ENCODE peak calls at places on chromosome 9, in six cellular contexts. E, R, O, Q, J and X are unnamed samples.
A peak's percentile ranks its signal among the peaks of the same experiment; 100 is the strongest.

GRCh38 chr9:19683715-19684114 is 105.1 kb downstream of the SLC24A2 start:
- DNase-seq in E (no peak), R (no peak), O (no peak), Q (no peak), J (no peak), X (no peak)

GRCh38 chr9:79812507-79813261 is 240.9 kb downstream of the TLE4 start:
- DNase-seq in E (no peak), R (no peak), O (no peak), Q (no peak), J (no peak), X (no peak)

GRCh38 chr9:95100071-95100627 is 217.4 kb downstream of the FANCC start:
- DNase-seq in E (peak; percentile 53), R (no peak), O (no peak), Q (no peak), J (no peak), X (peak; percentile 52)

GRCh38 chr9:125992557-125992956 is 245.4 kb downstream of the PBX3 start:
- DNase-seq in E (no peak), R (no peak), O (no peak), Q (no peak), J (peak; percentile 19), X (no peak)

GRCh38 chr9:99340281-99340680 is 118.2 kb downstream of the SEC61B start:
- DNase-seq in E (peak; percentile 81), R (no peak), O (no peak), Q (no peak), J (no peak), X (no peak)

GRCh38 chr9:7377489-7377888 is 422.1 kb downstream of the DMAC1 start:
- DNase-seq in E (no peak), R (no peak), O (no peak), Q (no peak), J (no peak), X (no peak)

GRCh38 chr9:5438301-5439162 is 807 bp upstream of the PLGRKT start:
- DNase-seq in E (peak; percentile 56), R (peak; percentile 66), O (no peak), Q (peak; percentile 45), J (no peak), X (peak; percentile 95)

GRCh38 chr9:104386425-104387069 is 117.5 kb upstream of the OR13F1 start:
- DNase-seq in E (peak; percentile 20), R (peak; percentile 26), O (peak; percentile 18), Q (no peak), J (no peak), X (no peak)

GRCh38 chr9:88781500-88782391 is 209.5 kb upstream of the S1PR3 start:
- DNase-seq in E (peak; percentile 74), R (peak; percentile 80), O (no peak), Q (no peak), J (peak; percentile 56), X (peak; percentile 17)

DNA sequence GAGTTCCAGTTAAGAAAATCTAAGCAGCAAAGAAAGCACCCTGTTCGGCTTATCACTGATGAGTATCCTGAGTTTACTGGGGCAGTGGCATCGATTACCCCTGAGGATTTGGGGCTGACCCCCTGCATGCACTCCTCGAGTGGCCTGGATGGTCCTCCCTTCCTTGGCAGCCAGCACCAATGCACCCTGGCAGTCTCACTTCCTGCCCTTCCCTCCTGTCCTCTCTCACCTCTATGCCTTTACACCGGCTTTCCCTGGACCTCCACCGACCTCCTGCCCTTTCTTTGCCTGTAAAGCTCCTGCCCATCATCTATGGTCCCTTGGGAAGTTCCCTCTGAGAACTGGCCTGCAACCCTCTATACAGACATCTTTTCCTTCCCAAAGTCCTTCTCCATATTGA is 97.1 kb downstream of the TTLL11 start:
- DNase-seq in E (no peak), R (no peak), O (no peak), Q (no peak), J (no peak), X (no peak)
- H4K91ac ChIP-seq in E (no peak overlapping the region), R (no peak overlapping the region), O (no peak overlapping the region), Q (no peak overlapping the region), J (no peak overlapping the region), X (no peak overlapping the region)

DNA sequence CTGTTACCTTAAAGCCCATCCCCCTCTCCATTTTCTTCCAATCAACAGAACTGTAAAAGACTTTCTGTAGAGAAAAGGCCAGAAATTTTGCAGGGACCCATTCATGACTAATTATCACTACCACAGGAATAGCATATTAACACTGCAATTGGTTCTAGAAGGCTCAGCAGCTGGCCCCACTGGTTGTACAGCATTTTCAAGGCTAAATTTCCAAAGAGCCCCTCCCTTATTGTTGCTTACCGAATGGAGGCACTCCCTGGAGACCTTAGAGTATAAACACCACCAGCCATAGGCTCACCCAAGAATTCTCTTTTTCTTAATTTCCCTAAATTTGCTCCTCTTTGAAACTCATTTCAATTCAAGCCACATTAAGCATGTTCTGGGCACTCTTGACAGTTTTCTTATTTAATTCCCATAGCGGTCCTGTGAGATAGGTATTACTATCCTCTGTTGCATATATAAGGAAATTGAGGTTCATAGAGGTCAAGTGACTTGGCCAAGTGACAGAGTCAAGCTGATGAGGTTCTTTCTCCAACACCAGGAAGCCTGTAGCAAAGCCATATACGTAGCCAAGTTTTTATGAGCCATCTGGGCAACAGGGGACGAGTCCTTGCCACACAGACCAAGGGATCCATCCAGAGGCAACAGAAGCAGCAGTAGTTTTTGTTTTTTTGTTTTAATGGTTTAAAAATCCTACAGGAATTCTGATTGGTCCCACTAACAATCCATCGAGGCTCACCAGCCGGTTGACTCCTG is 83.9 kb upstream of the NR5A1 start:
- DNase-seq in E (no peak), R (peak; percentile 44), O (no peak), Q (no peak), J (no peak), X (peak; percentile 88)
- H4K91ac ChIP-seq in E (no peak overlapping the region), R (no peak overlapping the region), O (no peak overlapping the region), Q (peak overlapping the region; percentile 63), J (no peak overlapping the region), X (peak overlapping the region; percentile 80)

DNA sequence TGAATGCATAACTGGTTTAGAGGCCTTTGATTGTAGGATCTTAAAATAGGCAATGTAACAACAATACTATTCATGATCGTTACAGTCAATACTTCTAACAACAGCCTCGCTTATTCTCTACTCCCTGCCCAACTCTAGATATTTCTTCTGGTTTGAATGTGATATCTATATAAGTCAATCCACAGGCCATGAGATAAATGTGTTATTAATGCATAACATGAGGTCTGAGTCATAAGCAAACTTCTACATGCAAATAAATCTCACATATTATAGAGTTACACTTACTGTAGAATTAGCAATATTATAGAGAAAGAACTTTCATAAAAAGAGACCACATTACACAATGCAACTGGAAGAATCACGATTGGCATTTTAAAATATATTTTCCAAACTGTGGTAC is 2.9 kb upstream of the ALDOB start:
- DNase-seq in E (no peak), R (no peak), O (no peak), Q (no peak), J (no peak), X (no peak)
- H4K91ac ChIP-seq in E (no peak overlapping the region), R (no peak overlapping the region), O (no peak overlapping the region), Q (no peak overlapping the region), J (no peak overlapping the region), X (no peak overlapping the region)

DNA sequence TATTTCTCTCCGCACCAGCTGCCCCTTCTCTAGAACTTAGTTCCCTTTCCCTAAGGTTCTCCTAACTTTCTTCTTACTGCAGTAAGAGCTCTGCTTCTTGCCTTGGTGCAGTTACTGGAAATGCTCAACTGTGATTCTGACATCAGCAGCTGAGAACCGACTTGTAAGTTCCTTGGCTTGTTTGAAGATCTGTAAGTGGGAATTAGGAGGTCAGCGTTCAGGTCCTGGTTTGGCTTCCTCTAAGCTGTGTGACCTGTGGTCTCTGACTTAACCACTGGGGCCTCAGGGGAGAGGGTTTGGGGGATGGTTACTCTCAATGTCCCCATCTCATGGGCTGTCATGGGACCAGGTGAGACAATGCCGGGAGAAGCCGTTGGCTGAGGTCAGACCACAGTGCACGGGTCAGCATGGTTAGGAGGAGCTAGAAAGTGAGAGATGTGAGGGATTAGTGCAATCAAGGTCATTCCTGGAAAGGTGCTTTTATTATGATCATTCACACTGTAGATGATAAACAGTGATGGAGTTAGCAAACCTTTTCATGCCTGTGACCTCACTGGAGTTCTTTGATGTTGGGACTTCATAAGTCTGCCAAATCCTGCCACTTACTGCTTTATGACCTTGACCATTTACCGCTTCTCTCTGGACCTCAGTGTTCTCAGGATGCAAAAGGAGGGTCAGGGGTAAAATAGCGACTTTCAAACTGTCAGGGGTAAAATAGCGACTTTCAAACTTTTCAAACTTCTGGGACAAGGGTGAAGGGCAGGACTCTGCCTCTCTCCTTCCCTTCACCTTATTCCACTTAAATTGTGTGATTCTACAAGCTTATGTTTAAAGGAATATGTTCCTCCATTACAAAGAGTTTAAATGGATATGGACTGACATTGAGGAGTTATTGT is 7.3 kb downstream of the PAPPA start:
- DNase-seq in E (no peak), R (peak; percentile 71), O (no peak), Q (no peak), J (no peak), X (peak; percentile 11)
- H4K91ac ChIP-seq in E (no peak overlapping the region), R (peak overlapping the region; percentile 14), O (no peak overlapping the region), Q (no peak overlapping the region), J (no peak overlapping the region), X (no peak overlapping the region)

DNA sequence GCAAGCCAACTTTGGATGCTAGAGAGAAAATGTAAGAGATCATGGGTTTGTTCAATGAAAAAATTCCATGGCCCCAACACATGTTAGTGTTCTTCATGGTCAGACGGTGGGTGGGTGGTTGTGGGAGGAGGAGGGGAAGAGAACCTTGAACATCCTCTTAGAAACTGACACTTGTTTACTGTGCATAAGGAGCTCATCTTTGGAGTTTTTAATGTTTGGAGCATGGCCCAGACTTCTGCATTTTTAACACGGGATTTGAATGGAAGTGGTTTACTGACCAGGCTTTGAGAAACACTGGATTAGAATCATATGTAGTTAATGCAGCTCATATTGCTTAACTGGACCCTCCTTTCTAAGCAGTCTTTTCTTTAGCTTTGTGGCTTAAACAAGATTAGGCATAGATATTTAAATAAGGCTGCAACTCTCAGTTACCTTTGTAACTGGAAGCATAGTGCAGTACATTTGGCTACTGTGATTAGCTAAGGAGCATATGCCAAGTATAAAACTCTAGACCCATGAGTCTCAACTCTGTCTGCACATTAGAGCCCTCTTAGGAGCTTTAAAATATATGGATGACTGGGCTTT is 60.1 kb downstream of the FOCAD start:
- DNase-seq in E (no peak), R (no peak), O (no peak), Q (no peak), J (no peak), X (no peak)
- H4K91ac ChIP-seq in E (no peak overlapping the region), R (no peak overlapping the region), O (no peak overlapping the region), Q (no peak overlapping the region), J (no peak overlapping the region), X (no peak overlapping the region)

GRCh38 chr9:97903168-97903567 is 19.1 kb downstream of the TRMO start:
- DNase-seq in E (no peak), R (no peak), O (no peak), Q (no peak), J (no peak), X (no peak)
- H4K91ac ChIP-seq in E (no peak overlapping the region), R (no peak overlapping the region), O (no peak overlapping the region), Q (no peak overlapping the region), J (no peak overlapping the region), X (no peak overlapping the region)